ENCODE peak calls at places on chromosomes 5 and 9, in eight cellular contexts. M is brain microvascular endothelial cell, J is tibial artery, Q is endodermal cell, I is upper lobe of right lung, R is GM23338, K is cardiac muscle cell, N is H9. F is an unnamed sample.

GRCh38 chr9:121956808-121957207 is 136.3 kb downstream of the TTLL11 start:
- DNase-seq in Q (no peak), K (no peak), M (peak), R (no peak), J (no peak), I (no peak), N (no peak), F (no peak)

GRCh38 chr5:6962256-6962655 is 249.0 kb downstream of the TENT4A start:
- DNase-seq in K (no peak), R (no peak), N (no peak), M (no peak), J (no peak), Q (peak), I (no peak), F (no peak)

GRCh38 chr9:128024761-128025308 is 42.3 kb downstream of the NAIF1 start:
- DNase-seq in M (no peak), Q (no peak), I (no peak), R (peak), K (no peak), J (no peak), N (no peak), F (no peak)

GRCh38 chr5:17019324-17019723 is 83.2 kb upstream of the MYO10 start:
- DNase-seq in R (no peak), N (no peak), I (no peak), M (no peak), J (no peak), K (peak), Q (no peak), F (peak)

GRCh38 chr9:19404278-19405075 is 4.3 kb upstream of the ACER2 start:
- DNase-seq in R (no peak), M (no peak), J (no peak), I (no peak), K (no peak), N (no peak), Q (no peak), F (no peak)

GRCh38 chr9:88605500-88606172 is 70.7 kb downstream of the NXNL2 start:
- DNase-seq in J (no peak), M (no peak), K (peak), N (no peak), Q (no peak), I (no peak), R (no peak), F (no peak)

GRCh38 chr5:116527587-116527986 is 47.0 kb downstream of the SEMA6A start:
- DNase-seq in R (no peak), K (no peak), M (no peak), J (no peak), I (no peak), N (no peak), Q (no peak), F (no peak)

GRCh38 chr9:99057665-99058625 is 47.0 kb upstream of the TGFBR1 start:
- DNase-seq in Q (no peak), N (no peak), M (peak), I (no peak), K (peak), J (no peak), R (no peak), F (no peak)

GRCh38 chr9:81028504-81028903 is 660.8 kb downstream of the TLE1 start:
- DNase-seq in I (no peak), K (peak), M (peak), R (no peak), J (no peak), Q (no peak), N (no peak), F (no peak)

GRCh38 chr9:112285056-112285455 is 48.4 kb downstream of the PTBP3 start:
- DNase-seq in N (no peak), R (no peak), Q (no peak), J (no peak), M (no peak), I (no peak), K (no peak), F (no peak)

GRCh38 chr5:64632251-64632650 is 58.1 kb upstream of the SHISAL2B start:
- DNase-seq in R (peak), N (no peak), M (peak), K (no peak), J (no peak), I (no peak), Q (no peak), F (no peak)

DNA sequence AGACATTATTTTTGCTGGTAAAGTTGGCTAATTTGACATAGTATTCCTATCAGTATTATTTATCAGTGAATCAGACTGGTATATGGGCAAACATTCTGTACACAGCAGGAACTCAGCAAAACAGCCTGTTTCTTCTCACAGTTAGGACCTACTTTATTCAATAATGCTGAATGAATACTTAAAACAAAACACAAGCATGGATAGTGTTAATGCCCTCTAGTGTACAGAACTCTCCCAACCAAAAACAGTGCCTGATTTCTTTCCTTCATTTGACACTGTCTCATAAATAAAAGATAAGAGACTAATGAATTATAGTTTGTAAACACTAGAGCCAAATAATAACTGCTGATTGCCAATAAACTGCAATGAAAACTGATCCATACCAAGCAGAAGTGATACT is 1113.3 kb downstream of the PTPRD start:
- DNase-seq in N (no peak), K (no peak), I (no peak), R (no peak), M (no peak), Q (no peak), J (no peak), F (no peak)
- TF ChIP-seq CTCF in N (peak), K (no peak), I (no peak), R (peak), M (no peak), Q (peak), J (no peak), F (no peak)

DNA sequence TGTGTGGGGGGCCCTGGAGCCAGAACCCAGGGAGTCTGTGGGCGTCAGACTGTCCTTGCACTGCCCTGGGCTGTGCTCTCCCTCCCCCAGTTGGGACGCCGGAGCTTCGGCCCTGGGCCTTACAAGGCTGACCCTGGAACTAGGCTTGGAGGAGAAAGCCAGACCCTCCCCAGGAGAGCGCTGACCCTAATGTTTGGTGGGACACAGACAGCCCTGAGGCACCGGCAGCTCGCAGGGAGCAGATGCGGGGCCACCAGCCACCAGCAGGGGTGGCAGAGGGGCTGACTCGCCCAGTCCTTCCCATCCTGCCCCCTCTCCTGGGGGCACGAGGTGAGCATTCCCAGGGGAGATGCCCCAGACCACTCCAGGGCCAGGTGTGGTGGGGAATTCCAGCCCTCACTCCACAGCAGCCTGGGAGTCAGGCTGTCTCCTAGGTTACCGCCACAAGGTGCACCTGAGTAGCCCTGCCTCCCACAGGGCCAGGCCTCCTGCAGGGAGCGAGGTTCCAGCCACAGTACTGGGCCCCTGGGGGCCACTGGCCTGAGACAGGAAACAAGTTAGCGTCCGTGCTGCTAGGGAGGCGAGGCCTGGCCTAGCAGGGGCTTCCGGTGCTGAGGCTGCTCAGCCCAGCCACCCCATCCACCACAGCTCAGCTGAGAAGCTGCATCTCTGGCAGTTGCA is 134.6 kb downstream of the OLFM1 start:
- DNase-seq in M (no peak), I (peak), Q (peak), J (no peak), K (no peak), N (peak), R (peak), F (no peak)
- TF ChIP-seq CTCF in M (no peak), I (no peak), Q (peak), J (no peak), K (no peak), N (peak), R (peak), F (peak)

GRCh38 chr5:138752951-138753793 is at the start of gene CTNNA1:
- DNase-seq in J (peak), I (peak), Q (peak), N (peak), K (peak), M (peak), R (peak), F (peak)
- TF ChIP-seq CTCF in J (no peak), I (no peak), Q (no peak), N (no peak), K (no peak), M (no peak), R (no peak), F (no peak)

DNA sequence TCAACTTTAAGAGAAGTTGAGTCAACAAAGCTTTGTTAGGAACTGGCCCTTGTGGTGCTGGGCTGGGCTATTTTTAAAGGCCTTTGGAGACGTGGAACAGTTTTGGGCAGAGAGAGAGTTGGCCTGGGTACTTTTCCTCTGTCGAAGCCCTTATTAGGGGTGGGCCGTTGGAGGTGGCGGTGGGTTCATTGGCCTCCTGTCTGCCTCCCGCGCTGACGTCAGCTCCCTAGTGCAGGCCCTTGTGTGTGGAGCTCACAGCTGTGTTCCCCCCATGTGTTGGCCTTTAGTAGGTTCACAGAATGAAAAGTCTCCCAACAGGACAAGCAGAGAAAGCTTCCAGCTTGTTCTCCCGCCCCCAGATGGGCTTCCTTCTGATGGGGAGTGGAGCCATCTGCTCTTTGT is 2.7 kb downstream of the NCS1 start:
- DNase-seq in R (no peak), J (peak), Q (no peak), M (no peak), I (no peak), N (no peak), K (no peak), F (no peak)
- TF ChIP-seq CTCF in R (no peak), J (no peak), Q (no peak), M (no peak), I (no peak), N (no peak), K (no peak), F (no peak)

GRCh38 chr5:80688648-80689420 is 34.1 kb upstream of the DHFR start:
- DNase-seq in N (no peak), J (no peak), K (no peak), M (no peak), I (no peak), R (no peak), Q (no peak), F (no peak)

GRCh38 chr5:80689627-80690026 is 34.8 kb upstream of the DHFR start:
- DNase-seq in M (no peak), J (no peak), R (no peak), I (no peak), N (no peak), K (no peak), Q (no peak), F (no peak)

DNA sequence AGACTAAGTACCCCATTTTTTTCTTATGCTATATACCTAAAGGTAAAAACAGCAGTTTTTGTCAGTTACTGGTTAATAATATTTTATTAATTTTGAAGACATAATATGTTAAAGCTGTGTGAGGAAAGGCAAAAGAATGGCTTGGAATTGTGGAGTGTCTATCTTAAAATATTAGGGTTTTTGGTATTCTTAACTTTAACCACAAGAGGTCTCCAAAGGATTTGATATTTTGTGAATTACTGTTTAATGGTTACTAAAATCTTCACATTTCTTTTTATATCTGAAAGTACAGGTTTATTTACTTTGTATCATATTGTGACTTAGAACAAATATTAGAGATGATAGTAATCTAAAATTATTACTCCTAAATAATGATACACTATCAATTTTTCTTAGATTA is 32.0 kb upstream of the DHFR start:
- DNase-seq in J (no peak), N (no peak), M (no peak), K (peak), Q (no peak), R (peak), I (no peak), F (no peak)
- TF ChIP-seq CTCF in J (peak), N (peak), M (peak), K (peak), Q (peak), R (peak), I (peak), F (peak)

GRCh38 chr5:1524799-1525623 is 1.3 kb upstream of the LPCAT1 start:
- DNase-seq in Q (no peak), J (peak), N (no peak), K (no peak), R (no peak), M (no peak), I (peak), F (no peak)

GRCh38 chr5:1523480-1523792 is 324 bp downstream of the LPCAT1 start:
- DNase-seq in R (no peak), K (peak), Q (no peak), M (no peak), I (no peak), J (no peak), N (no peak), F (no peak)

GRCh38 chr5:1524481-1524798 is 680 bp upstream of the LPCAT1 start:
- DNase-seq in N (peak), J (peak), Q (no peak), R (peak), M (no peak), I (no peak), K (no peak), F (no peak)

GRCh38 chr5:1522601-1523479 is 920 bp downstream of the LPCAT1 start:
- DNase-seq in N (peak), K (no peak), M (no peak), R (no peak), I (peak), J (peak), Q (peak), F (peak)

DNA sequence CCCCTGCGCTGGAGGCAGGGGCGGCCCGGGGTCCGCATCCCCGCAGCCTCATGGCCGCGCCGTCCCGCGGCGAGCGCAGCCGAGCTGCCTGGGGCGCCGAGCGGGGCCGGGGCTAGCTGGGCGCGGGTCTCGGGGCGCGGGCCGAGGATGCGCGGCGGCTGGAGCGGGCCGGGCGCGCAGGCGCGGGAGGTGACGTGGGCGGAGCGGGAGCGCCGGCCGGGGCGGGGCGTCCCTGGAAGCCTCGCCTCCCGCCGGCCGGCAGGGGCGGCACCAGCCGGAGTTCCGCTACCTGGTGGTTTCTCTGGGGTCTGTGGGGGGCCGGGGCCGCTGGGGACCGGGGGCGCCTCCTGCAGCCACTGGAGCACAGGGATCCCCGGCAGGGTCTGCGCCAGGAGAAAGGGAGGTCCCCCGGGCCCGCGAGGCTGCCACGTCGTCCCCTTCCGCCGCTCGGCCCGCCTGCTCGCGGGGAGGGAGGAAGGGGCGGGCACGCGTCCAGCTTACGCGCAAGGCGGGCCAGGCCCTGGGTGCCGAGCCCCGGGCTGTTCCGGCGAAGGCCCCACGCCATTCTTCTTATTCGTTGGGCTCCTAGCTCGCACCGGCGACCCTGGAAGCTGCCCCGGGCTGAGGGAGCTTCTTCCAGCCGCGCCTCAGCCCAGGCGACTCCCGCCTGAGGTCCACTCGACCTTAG is at the start of gene LPCAT1:
- DNase-seq in I (peak), J (peak), K (peak), M (peak), N (peak), R (peak), Q (peak), F (peak)
- TF ChIP-seq CTCF in I (peak), J (peak), K (no peak), M (peak), N (peak), R (no peak), Q (peak), F (no peak)

GRCh38 chr5:114308508-114308907 is 53.4 kb upstream of the KCNN2 start:
- DNase-seq in M (no peak), J (no peak), Q (no peak), I (no peak), K (no peak), N (no peak), R (no peak), F (no peak)

GRCh38 chr5:114308017-114308416 is 53.9 kb upstream of the KCNN2 start:
- DNase-seq in K (no peak), R (peak), Q (peak), I (no peak), M (no peak), N (peak), J (no peak), F (no peak)

GRCh38 chr5:114310666-114311065 is 51.2 kb upstream of the KCNN2 start:
- DNase-seq in J (no peak), N (no peak), Q (no peak), M (no peak), I (no peak), R (no peak), K (no peak), F (no peak)

DNA sequence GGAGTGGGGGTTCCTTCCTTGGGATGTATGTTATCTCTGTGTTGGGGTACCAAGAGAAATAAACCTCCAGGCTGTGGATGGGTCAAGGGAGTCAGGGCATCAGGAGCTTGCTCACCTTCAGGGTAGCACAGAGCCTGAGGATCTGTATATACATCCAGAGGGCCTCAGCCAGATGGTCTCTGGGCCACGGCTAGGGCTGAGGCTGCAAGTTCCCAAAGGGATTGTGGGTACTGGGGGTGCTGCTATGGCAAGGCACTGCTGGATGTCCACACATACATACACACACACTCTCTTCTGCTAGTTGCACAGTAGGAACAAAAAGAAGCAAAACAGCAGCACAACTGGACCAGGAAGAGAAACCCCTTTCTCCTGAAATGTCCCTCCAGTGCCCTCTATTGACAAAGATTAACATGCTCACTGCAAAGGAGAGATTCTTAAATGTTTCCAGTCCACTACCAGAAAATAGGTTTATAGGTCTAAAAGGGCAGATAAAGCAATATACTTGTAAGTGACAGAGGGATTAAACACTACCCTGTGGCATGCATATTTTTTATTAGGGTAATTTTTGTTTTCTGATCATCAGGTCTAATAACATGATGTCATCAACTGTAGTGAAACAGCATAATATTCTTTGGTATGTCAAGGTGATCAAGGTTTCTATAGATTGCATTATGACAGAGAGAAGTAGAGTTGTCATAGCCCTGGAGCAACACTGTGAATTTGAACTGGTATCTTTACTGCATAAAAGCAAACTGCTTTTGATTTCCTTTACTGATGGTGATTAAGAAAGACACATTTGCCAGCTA is 56.3 kb upstream of the KCNN2 start:
- DNase-seq in R (peak), N (peak), Q (peak), M (peak), K (peak), J (no peak), I (no peak), F (no peak)
- TF ChIP-seq CTCF in R (peak), N (peak), Q (peak), M (peak), K (peak), J (no peak), I (peak), F (peak)

GRCh38 chr9:86285247-86285646 is 2.9 kb upstream of the ISCA1 start:
- DNase-seq in Q (no peak), N (no peak), K (no peak), R (no peak), J (no peak), M (no peak), I (no peak), F (no peak)

GRCh38 chr9:86288501-86288900 is 6.2 kb upstream of the ISCA1 start:
- DNase-seq in M (no peak), J (no peak), K (no peak), I (no peak), N (no peak), R (no peak), Q (no peak), F (no peak)

GRCh38 chr9:86282979-86283535 is 719 bp upstream of the ISCA1 start:
- DNase-seq in M (peak), J (peak), I (no peak), R (no peak), N (no peak), K (peak), Q (no peak), F (no peak)

GRCh38 chr9:86286278-86286677 is 3.9 kb upstream of the ISCA1 start:
- DNase-seq in J (no peak), R (peak), I (no peak), Q (no peak), N (no peak), K (no peak), M (no peak), F (no peak)

GRCh38 chr9:86287013-86287412 is 4.7 kb upstream of the ISCA1 start:
- DNase-seq in Q (peak), M (peak), K (peak), I (no peak), J (no peak), N (peak), R (peak), F (peak)
- TF ChIP-seq CTCF in Q (peak), M (peak), K (peak), I (peak), J (no peak), N (peak), R (peak), F (peak)

F was measured in nephron progenitor cell.